ENCODE peak calls at places on chromosomes 13 and 19, in four cellular contexts. P is Karpas-422, V is mesenchymal stem cell, G is psoas muscle. S is an unnamed sample.

GRCh38 chr13:40060318-40061007 is 405.0 kb downstream of the COG6 start:
- DNase-seq in P (peak; percentile 52), V (no peak), G (peak; percentile 55), S (peak; percentile 80)

GRCh38 chr19:8592231-8593009 is 15.2 kb upstream of the MYO1F start:
- DNase-seq in P (peak; percentile 74), V (peak; percentile 94), G (peak; percentile 95), S (peak; percentile 96)

GRCh38 chr13:27079421-27079958 is 92.1 kb downstream of the USP12 start:
- DNase-seq in P (no peak), V (peak; percentile 89), G (no peak), S (peak; percentile 63)

GRCh38 chr13:28394422-28394821 is 100.5 kb downstream of the FLT1 start:
- DNase-seq in P (no peak), V (peak; percentile 24), G (no peak), S (peak; percentile 35)

GRCh38 chr19:14577885-14578427 is 4.9 kb upstream of the CLEC17A start:
- DNase-seq in P (peak; percentile 73), V (no peak), G (no peak), S (no peak)

GRCh38 chr19:45267296-45267695 is 16.2 kb downstream of the MARK4 start:
- DNase-seq in P (no peak), V (no peak), G (no peak), S (no peak)

GRCh38 chr19:10636304-10636972 is 11.1 kb downstream of the SLC44A2 start:
- DNase-seq in P (no peak), V (no peak), G (no peak), S (no peak)

GRCh38 chr19:3816566-3817218 is 30.5 kb upstream of the MATK start:
- DNase-seq in P (peak; percentile 14), V (no peak), G (no peak), S (no peak)

GRCh38 chr13:98798849-98799645 is 46.6 kb upstream of the SLC15A1 start:
- DNase-seq in P (no peak), V (no peak), G (no peak), S (peak; percentile 83)

GRCh38 chr19:18504886-18505610 is 16.8 kb downstream of the ELL start:
- DNase-seq in P (no peak), V (no peak), G (no peak), S (no peak)

GRCh38 chr13:34752561-34752960 is 189.5 kb upstream of the NBEA start:
- DNase-seq in P (no peak), V (no peak), G (no peak), S (no peak)

GRCh38 chr19:11598746-11599145 is 1.5 kb downstream of the ZNF627 start:
- DNase-seq in P (peak; percentile 40), V (no peak), G (no peak), S (no peak)

GRCh38 chr13:27130223-27131015 is 41.2 kb downstream of the USP12 start:
- DNase-seq in P (no peak), V (no peak), G (no peak), S (peak; percentile 87)

GRCh38 chr13:48431431-48431830 is 18.5 kb upstream of the LPAR6 start:
- DNase-seq in P (no peak), V (peak; percentile 12), G (no peak), S (peak; percentile 74)

GRCh38 chr13:26758496-26759155 is 2.0 kb downstream of the GPR12 start:
- DNase-seq in P (no peak), V (no peak), G (no peak), S (no peak)

GRCh38 chr19:33818426-33818825 is 21.8 kb downstream of the KCTD15 start:
- DNase-seq in P (no peak), V (no peak), G (no peak), S (no peak)

GRCh38 chr13:60811581-60811980 is 414.6 kb downstream of the TDRD3 start:
- DNase-seq in P (no peak), V (no peak), G (no peak), S (no peak)

GRCh38 chr13:59356607-59357006 is 807.1 kb downstream of the DIAPH3 start:
- DNase-seq in P (no peak), V (peak; percentile 47), G (peak; percentile 64), S (peak; percentile 1)

GRCh38 chr13:94063096-94063495 is 416.4 kb downstream of the DCT start:
- DNase-seq in P (no peak), V (peak; percentile 18), G (no peak), S (peak; percentile 67)

GRCh38 chr13:47287291-47287751 is 390.5 kb upstream of the HTR2A start:
- DNase-seq in P (no peak), V (no peak), G (no peak), S (no peak)

GRCh38 chr19:34808566-34808965 is 35.6 kb upstream of the ZNF599 start:
- DNase-seq in P (no peak), V (peak; percentile 14), G (no peak), S (peak; percentile 38)

GRCh38 chr13:60511637-60512036 is 114.6 kb downstream of the TDRD3 start:
- DNase-seq in P (no peak), V (no peak), G (no peak), S (no peak)

GRCh38 chr13:37947419-37948140 is 78.0 kb upstream of the TRPC4 start:
- DNase-seq in P (no peak), V (no peak), G (no peak), S (no peak)

GRCh38 chr19:2391118-2391725 is 31.2 kb downstream of the TMPRSS9 start:
- DNase-seq in P (peak; percentile 88), V (peak; percentile 83), G (no peak), S (peak; percentile 76)

GRCh38 chr19:11025997-11026396 is 63.3 kb upstream of the LDLR start:
- DNase-seq in P (no peak), V (no peak), G (no peak), S (no peak)

GRCh38 chr13:49052801-49053200 is 77.1 kb downstream of the FNDC3A start:
- DNase-seq in P (no peak), V (no peak), G (no peak), S (peak; percentile 55)

GRCh38 chr13:75666646-75667351 is 30.7 kb downstream of the LMO7 start:
- DNase-seq in P (no peak), V (peak; percentile 59), G (no peak), S (peak; percentile 38)

GRCh38 chr13:81597101-81597500 is 1256.2 kb upstream of the SPRY2 start:
- DNase-seq in P (no peak), V (no peak), G (no peak), S (no peak)

DNA sequence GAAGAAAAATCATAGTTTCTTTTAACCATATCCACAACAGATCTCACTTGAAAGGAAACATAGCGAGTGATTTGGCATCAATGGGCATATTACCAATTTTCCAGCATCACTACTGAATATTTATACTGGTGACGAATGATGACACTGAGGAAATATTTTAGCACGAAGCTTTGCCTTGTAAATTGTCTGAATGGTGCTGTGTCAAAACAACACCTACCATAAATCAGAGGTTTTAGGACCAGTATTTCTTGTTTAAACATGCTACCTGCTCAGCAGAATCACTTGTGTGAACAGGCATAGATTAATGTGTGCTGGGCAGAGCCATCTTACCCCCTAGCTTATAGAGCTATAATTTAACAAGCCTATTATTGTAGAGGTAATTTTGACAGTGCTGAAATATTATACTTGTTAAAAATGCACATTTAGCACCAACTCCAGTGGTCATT is 146.8 kb downstream of the ABCC4 start:
- DNase-seq in P (no peak), V (no peak), G (no peak), S (no peak)
- H3K4me3 ChIP-seq in P (no peak overlapping the region), V (no peak overlapping the region), G (no peak overlapping the region), S (no peak overlapping the region)

GRCh38 chr19:37635076-37636056 is 19.9 kb downstream of the ZFP30 start:
- DNase-seq in P (no peak), V (no peak), G (no peak), S (no peak)
- H3K4me3 ChIP-seq in P (no peak overlapping the region), V (peak overlapping the region; percentile 64), G (no peak overlapping the region), S (no peak overlapping the region)

GRCh38 chr19:780935-781334 is 16.3 kb upstream of the PTBP1 start:
- DNase-seq in P (no peak), V (no peak), G (peak; percentile 10), S (no peak)

GRCh38 chr19:782195-783043 is 14.8 kb upstream of the PTBP1 start:
- DNase-seq in P (no peak), V (peak; percentile 58), G (peak; percentile 12), S (no peak)

GRCh38 chr19:784541-784940 is 12.7 kb upstream of the PTBP1 start:
- DNase-seq in P (no peak), V (no peak), G (no peak), S (no peak)

GRCh38 chr19:778910-779653 is 18.2 kb upstream of the PTBP1 start:
- DNase-seq in P (no peak), V (peak; percentile 98), G (peak; percentile 68), S (peak; percentile 99)

GRCh38 chr19:781800-782194 is 15.5 kb upstream of the PTBP1 start:
- DNase-seq in P (no peak), V (no peak), G (peak; percentile 5), S (no peak)
- H3K4me3 ChIP-seq in P (no peak overlapping the region), V (no peak overlapping the region), G (peak overlapping the region; percentile 39), S (peak overlapping the region; percentile 36)

GRCh38 chr13:20191311-20191901 is 1.3 kb downstream of the GJB2 start:
- DNase-seq in P (no peak), V (no peak), G (peak; percentile 34), S (no peak)
- H3K4me3 ChIP-seq in P (no peak overlapping the region), V (peak overlapping the region; percentile 79), G (peak overlapping the region; percentile 71), S (no peak overlapping the region)

GRCh38 chr19:17078920-17079709 is 3.5 kb downstream of the MYO9B start:
- DNase-seq in P (peak; percentile 55), V (no peak), G (no peak), S (no peak)

GRCh38 chr19:17081672-17082630 is 6.4 kb downstream of the MYO9B start:
- DNase-seq in P (peak; percentile 73), V (no peak), G (no peak), S (no peak)

GRCh38 chr19:17078038-17078919 is 2.7 kb downstream of the MYO9B start:
- DNase-seq in P (no peak), V (no peak), G (no peak), S (no peak)

GRCh38 chr19:17080441-17080803 is 4.8 kb downstream of the MYO9B start:
- DNase-seq in P (no peak), V (no peak), G (no peak), S (no peak)

GRCh38 chr19:17079710-17080440 is 4.3 kb downstream of the MYO9B start:
- DNase-seq in P (peak; percentile 46), V (peak; percentile 100), G (peak; percentile 82), S (peak; percentile 99)
- H3K4me3 ChIP-seq in P (peak overlapping the region; percentile 59), V (peak overlapping the region; percentile 85), G (peak overlapping the region; percentile 44), S (peak overlapping the region; percentile 66)

GRCh38 chr13:99984134-99984462 is 2.5 kb downstream of the ZIC2 start:
- DNase-seq in P (no peak), V (no peak), G (no peak), S (no peak)

GRCh38 chr13:99986751-99987150 is 5.2 kb downstream of the ZIC2 start:
- DNase-seq in P (no peak), V (no peak), G (no peak), S (no peak)

GRCh38 chr13:99984463-99985242 is 3.1 kb downstream of the ZIC2 start:
- DNase-seq in P (no peak), V (no peak), G (no peak), S (no peak)

GRCh38 chr13:99985886-99986527 is 4.4 kb downstream of the ZIC2 start:
- DNase-seq in P (no peak), V (no peak), G (no peak), S (no peak)

GRCh38 chr13:99985243-99985874 is 3.8 kb downstream of the ZIC2 start:
- DNase-seq in P (no peak), V (no peak), G (no peak), S (no peak)
- H3K4me3 ChIP-seq in P (no peak overlapping the region), V (no peak overlapping the region), G (no peak overlapping the region), S (no peak overlapping the region)

GRCh38 chr13:114127473-114128347 is 4.7 kb downstream of the RASA3 start:
- DNase-seq in P (no peak), V (no peak), G (no peak), S (no peak)
- H3K4me3 ChIP-seq in P (peak overlapping the region; percentile 56), V (peak overlapping the region; percentile 99), G (peak overlapping the region; percentile 82), S (no peak overlapping the region)

S was measured in fibroblast of villous mesenchyme.